ENCODE peak calls at places on chromosomes 2 and 18, in seven cellular contexts. H is NCI-H510A, M is cardiac muscle cell, A is NCI-H1436, E is NAMALWA, T is RKO, P is stromal cell of bone marrow. C is an unnamed sample.

GRCh38 chr2:111665011-111665410 is 219.0 kb downstream of the ANAPC1 start:
- DNase-seq in H (no peak), M (no peak), A (no peak), E (no peak), T (no peak), P (no peak), C (no peak)

GRCh38 chr2:11539317-11540147 is 5.7 kb downstream of the GREB1 start:
- DNase-seq in H (peak), M (no peak), A (peak), E (no peak), T (no peak), P (no peak), C (no peak)

GRCh38 chr2:29518988-29519925 is 402.1 kb downstream of the ALK start:
- DNase-seq in H (no peak), M (peak), A (no peak), E (no peak), T (no peak), P (peak), C (no peak)

GRCh38 chr2:197306691-197307030 is 3.9 kb downstream of the ANKRD44 start:
- DNase-seq in H (no peak), M (no peak), A (no peak), E (peak), T (no peak), P (no peak), C (no peak)

GRCh38 chr2:171158036-171158789 is 2.5 kb downstream of the TLK1 start:
- DNase-seq in H (peak), M (no peak), A (no peak), E (no peak), T (peak), P (no peak), C (no peak)

GRCh38 chr2:16284941-16285625 is 344.7 kb downstream of the MYCN start:
- DNase-seq in H (no peak), M (no peak), A (no peak), E (no peak), T (no peak), P (no peak), C (no peak)

GRCh38 chr2:960064-960736 is 9.6 kb downstream of the SNTG2 start:
- DNase-seq in H (peak), M (no peak), A (no peak), E (no peak), T (no peak), P (no peak), C (no peak)

GRCh38 chr2:46422717-46423394 is 56.5 kb upstream of the TMEM247 start:
- DNase-seq in H (no peak), M (peak), A (no peak), E (no peak), T (no peak), P (no peak), C (no peak)

GRCh38 chr2:9158786-9159779 is 47.5 kb upstream of the ASAP2 start:
- DNase-seq in H (no peak), M (no peak), A (no peak), E (no peak), T (no peak), P (no peak), C (no peak)

GRCh38 chr2:234001380-234001993 is 49.0 kb upstream of the SPP2 start:
- DNase-seq in H (no peak), M (no peak), A (peak), E (no peak), T (no peak), P (no peak), C (no peak)

GRCh38 chr2:181780159-181781081 is 100.1 kb upstream of the NEUROD1 start:
- DNase-seq in H (no peak), M (peak), A (no peak), E (no peak), T (no peak), P (no peak), C (no peak)

GRCh38 chr2:151197184-151198070 is 64.2 kb downstream of the RBM43 start:
- DNase-seq in H (no peak), M (no peak), A (no peak), E (no peak), T (no peak), P (no peak), C (no peak)

GRCh38 chr2:195395351-195395750 is 261.7 kb upstream of the SLC39A10 start:
- DNase-seq in H (no peak), M (peak), A (no peak), E (no peak), T (no peak), P (no peak), C (no peak)

GRCh38 chr2:44671896-44672295 is 269.6 kb upstream of the SIX3 start:
- DNase-seq in H (no peak), M (no peak), A (no peak), E (no peak), T (no peak), P (no peak), C (no peak)

GRCh38 chr18:54229660-54230059 is 5.2 kb upstream of the MBD2 start:
- DNase-seq in H (no peak), M (no peak), A (no peak), E (no peak), T (no peak), P (no peak), C (no peak)

GRCh38 chr2:48423376-48423775 is 106.6 kb upstream of the STON1 start:
- DNase-seq in H (no peak), M (peak), A (no peak), E (no peak), T (peak), P (peak), C (no peak)

GRCh38 chr18:78794031-78794430 is 185.6 kb upstream of the SALL3 start:
- DNase-seq in H (no peak), M (no peak), A (no peak), E (no peak), T (peak), P (no peak), C (no peak)

GRCh38 chr2:132373391-132374135 is 43.0 kb upstream of the GPR39 start:
- DNase-seq in H (no peak), M (no peak), A (no peak), E (no peak), T (no peak), P (peak), C (no peak)

GRCh38 chr2:117976581-117976980 is 37.3 kb downstream of the CCDC93 start:
- DNase-seq in H (no peak), M (no peak), A (no peak), E (no peak), T (no peak), P (no peak), C (no peak)

GRCh38 chr2:58571181-58571852 is 330.2 kb upstream of the FANCL start:
- DNase-seq in H (peak), M (peak), A (peak), E (peak), T (peak), P (peak), C (peak)

GRCh38 chr2:63643486-63643885 is 54.7 kb downstream of the MDH1 start:
- DNase-seq in H (no peak), M (no peak), A (no peak), E (no peak), T (no peak), P (no peak), C (no peak)

C was measured in Caco-2.